ENCODE peak calls at places on chromosomes 1 and 21, in ten cellular contexts. F is GM23338, U is neuronal stem cell, G is thoracic aorta, C is left ventricle myocardium inferior, Z is lung, D is cardiac muscle cell, M is right cardiac atrium, T is OCI-LY7, X is PC-9. N is an unnamed sample. For H3K4me1, the result is how much of the 10 kb centered on the place peaks cover.

GRCh38 chr1:224564491-224565084 is 51.5 kb upstream of the CNIH3 start:
- DNase-seq in F (no peak), U (no peak), G (no peak), C (no peak), Z (no peak), D (no peak), M (no peak), T (no peak), X (no peak), N (no peak)

GRCh38 chr1:58992643-58993042 is 208.8 kb upstream of the JUN start:
- DNase-seq in F (no peak), U (no peak), G (no peak), C (no peak), Z (no peak), D (no peak), M (no peak), T (no peak), X (no peak), N (no peak)

GRCh38 chr1:156489166-156489934 is 11.2 kb downstream of the MEF2D start:
- DNase-seq in F (peak), U (no peak), G (no peak), C (peak), Z (no peak), D (peak), M (peak), T (peak), X (no peak), N (no peak)

GRCh38 chr21:25934130-25934529 is 199.4 kb downstream of the GABPA start:
- DNase-seq in F (no peak), U (no peak), G (no peak), C (no peak), Z (no peak), D (no peak), M (no peak), T (no peak), X (peak), N (no peak)

GRCh38 chr1:218823291-218823900 is 350.3 kb upstream of the LYPLAL1 start:
- DNase-seq in F (no peak), U (no peak), G (no peak), C (no peak), Z (no peak), D (no peak), M (no peak), T (no peak), X (no peak), N (no peak)

GRCh38 chr1:197838836-197839235 is 63.6 kb upstream of the DENND1B start:
- DNase-seq in F (no peak), U (no peak), G (no peak), C (no peak), Z (no peak), D (no peak), M (no peak), T (no peak), X (no peak), N (no peak)

GRCh38 chr1:220788900-220789299 is 2.2 kb downstream of the MTARC1 start:
- DNase-seq in F (no peak), U (no peak), G (no peak), C (no peak), Z (no peak), D (no peak), M (no peak), T (no peak), X (no peak), N (peak)

GRCh38 chr1:165397945-165398344 is 41.4 kb upstream of the LMX1A start:
- DNase-seq in F (peak), U (no peak), G (no peak), C (no peak), Z (peak), D (no peak), M (peak), T (no peak), X (no peak), N (no peak)

GRCh38 chr21:27526451-27526850 is 559.6 kb upstream of the ADAMTS5 start:
- DNase-seq in F (no peak), U (no peak), G (no peak), C (peak), Z (no peak), D (no peak), M (peak), T (no peak), X (no peak), N (no peak)

GRCh38 chr1:113652773-113653172 is 106.5 kb downstream of the PHTF1 start:
- DNase-seq in F (no peak), U (no peak), G (no peak), C (no peak), Z (no peak), D (no peak), M (no peak), T (no peak), X (no peak), N (no peak)

GRCh38 chr1:47761974-47762373 is 235.2 kb downstream of the TRABD2B start:
- DNase-seq in F (no peak), U (no peak), G (no peak), C (no peak), Z (no peak), D (no peak), M (no peak), T (no peak), X (no peak), N (no peak)

GRCh38 chr1:114154146-114154962 is 685 bp upstream of the SYT6 start:
- DNase-seq in F (peak), U (no peak), G (no peak), C (no peak), Z (no peak), D (peak), M (peak), T (no peak), X (no peak), N (no peak)

GRCh38 chr1:234400773-234401172 is 27.5 kb downstream of the COA6 start:
- DNase-seq in F (no peak), U (no peak), G (no peak), C (no peak), Z (no peak), D (no peak), M (no peak), T (no peak), X (no peak), N (no peak)

GRCh38 chr1:11080931-11081330 is 18.7 kb downstream of the EXOSC10 start:
- DNase-seq in F (no peak), U (no peak), G (no peak), C (no peak), Z (no peak), D (no peak), M (no peak), T (no peak), X (no peak), N (no peak)

GRCh38 chr1:155070392-155070700 is 6.8 kb downstream of the EFNA4 start:
- DNase-seq in F (peak), U (no peak), G (no peak), C (no peak), Z (no peak), D (no peak), M (peak), T (no peak), X (no peak), N (no peak)
- H3K4me3 ChIP-seq in F (peak), U (no peak), G (peak), C (peak), Z (no peak), D (peak), M (peak), T (no peak), X (peak), N (peak)

DNA sequence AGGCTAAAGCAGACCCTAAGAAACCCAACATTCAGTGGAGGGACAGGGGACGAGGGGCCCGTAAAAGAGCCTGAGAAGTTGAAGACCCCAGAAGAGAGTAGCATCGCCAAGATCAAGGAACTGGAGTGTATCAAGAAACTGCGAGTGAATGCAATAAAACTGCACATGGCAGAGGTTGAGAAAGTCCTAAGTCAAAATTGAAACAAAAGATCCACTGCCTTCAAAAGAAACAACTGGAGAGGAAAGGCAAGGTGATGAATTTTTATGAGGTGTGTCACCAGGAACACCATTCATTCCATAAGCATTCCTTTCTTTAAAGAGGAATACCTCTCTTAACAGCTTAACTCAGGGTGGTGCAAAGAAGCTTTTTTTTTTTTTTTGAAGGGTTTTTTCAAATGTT is 38.3 kb upstream of the ADORA3 start:
- DNase-seq in F (peak), U (no peak), G (no peak), C (no peak), Z (no peak), D (no peak), M (no peak), T (no peak), X (peak), N (no peak)
- H3K4me1 ChIP-seq in F (under half), U (under half), G (under half), C (under half), Z (under half), D (under half), M (under half), T (under half), X (under half), N (under half)

GRCh38 chr21:34878940-34879339 is 170.2 kb downstream of the RUNX1 start:
- DNase-seq in F (no peak), U (no peak), G (no peak), C (no peak), Z (no peak), D (no peak), M (no peak), T (no peak), X (no peak), N (peak)
- H3K27ac ChIP-seq in F (no peak), U (no peak), G (no peak), C (no peak), Z (peak), D (no peak), M (no peak), T (no peak), X (peak), N (no peak)

GRCh38 chr1:54334996-54335395 is 71.2 kb downstream of the SSBP3 start:
- DNase-seq in F (no peak), U (no peak), G (no peak), C (no peak), Z (no peak), D (no peak), M (no peak), T (no peak), X (no peak), N (no peak)
- H3K4me3 ChIP-seq in F (no peak), U (no peak), G (peak), C (peak), Z (no peak), D (no peak), M (no peak), T (no peak), X (no peak), N (peak)

N was measured in right atrium auricular region.